ENCODE peak calls at places on chromosomes 13 and 19, in eight cellular contexts. Q is body of pancreas, H is AG09309, L is Caco-2, C is GM12865, J is IMR-90, K is progenitor cell of endocrine pancreas, F is RWPE1. Y is an unnamed sample.

GRCh38 chr19:44990459-44990858 is 10.8 kb upstream of the RELB start:
- DNase-seq in Q (no peak), H (no peak), L (no peak), C (no peak), J (no peak), K (no peak), F (no peak), Y (no peak)

GRCh38 chr19:29676586-29676985 is 11.3 kb downstream of the PLEKHF1 start:
- DNase-seq in Q (no peak), H (no peak), L (no peak), C (no peak), J (no peak), K (no peak), F (no peak), Y (no peak)

GRCh38 chr19:18846862-18847515 is 15.2 kb downstream of the UPF1 start:
- DNase-seq in Q (peak), H (peak), L (no peak), C (peak), J (peak), K (peak), F (peak), Y (peak)

GRCh38 chr13:79448413-79448812 is 32.5 kb upstream of the NDFIP2 start:
- DNase-seq in Q (no peak), H (no peak), L (no peak), C (peak), J (peak), K (no peak), F (no peak), Y (no peak)

GRCh38 chr13:110363009-110363408 is 55.9 kb downstream of the COL4A2 start:
- DNase-seq in Q (no peak), H (no peak), L (no peak), C (no peak), J (no peak), K (no peak), F (no peak), Y (no peak)

GRCh38 chr19:40553885-40554857 is 22.5 kb upstream of the SHKBP1 start:
- DNase-seq in Q (no peak), H (no peak), L (no peak), C (no peak), J (no peak), K (no peak), F (no peak), Y (no peak)

GRCh38 chr13:72431981-72432617 is 295.3 kb downstream of the MZT1 start:
- DNase-seq in Q (no peak), H (no peak), L (no peak), C (no peak), J (no peak), K (no peak), F (no peak), Y (no peak)

GRCh38 chr19:18053571-18054219 is 33.0 kb downstream of the IL12RB1 start:
- DNase-seq in Q (no peak), H (no peak), L (no peak), C (no peak), J (peak), K (no peak), F (no peak), Y (no peak)

GRCh38 chr13:36837354-36838092 is 18.5 kb downstream of the RFXAP start:
- DNase-seq in Q (no peak), H (no peak), L (no peak), C (no peak), J (no peak), K (no peak), F (no peak), Y (no peak)

GRCh38 chr13:40236566-40237168 is 429.8 kb downstream of the FOXO1 start:
- DNase-seq in Q (no peak), H (no peak), L (no peak), C (no peak), J (no peak), K (no peak), F (no peak), Y (no peak)

GRCh38 chr19:5624154-5624663 is 1.3 kb downstream of the SAFB start:
- DNase-seq in Q (peak), H (no peak), L (no peak), C (peak), J (peak), K (no peak), F (no peak), Y (no peak)

GRCh38 chr19:5623397-5624153 is 692 bp downstream of the SAFB start:
- DNase-seq in Q (no peak), H (no peak), L (no peak), C (peak), J (no peak), K (no peak), F (no peak), Y (no peak)

GRCh38 chr19:5627395-5627904 is 4.6 kb downstream of the SAFB start:
- DNase-seq in Q (no peak), H (no peak), L (no peak), C (peak), J (peak), K (no peak), F (no peak), Y (peak)

GRCh38 chr19:5624741-5625140 is 1.9 kb downstream of the SAFB start:
- DNase-seq in Q (no peak), H (no peak), L (no peak), C (no peak), J (no peak), K (no peak), F (no peak), Y (no peak)

GRCh38 chr19:5625641-5626040 is 2.8 kb downstream of the SAFB start:
- DNase-seq in Q (no peak), H (no peak), L (no peak), C (no peak), J (no peak), K (no peak), F (no peak), Y (no peak)
- TF ChIP-seq CTCF in Q (no peak), H (no peak), L (no peak), C (no peak), J (no peak), K (no peak), F (no peak), Y (no peak)

GRCh38 chr19:35781650-35782049 is 6.3 kb downstream of the ARHGAP33 start:
- DNase-seq in Q (no peak), H (no peak), L (no peak), C (no peak), J (no peak), K (no peak), F (no peak), Y (no peak)

GRCh38 chr19:35785087-35785627 is 9.8 kb downstream of the ARHGAP33 start:
- DNase-seq in Q (no peak), H (no peak), L (no peak), C (no peak), J (no peak), K (no peak), F (no peak), Y (no peak)

GRCh38 chr19:35782589-35782988 is 7.2 kb downstream of the ARHGAP33 start:
- DNase-seq in Q (no peak), H (no peak), L (no peak), C (no peak), J (no peak), K (no peak), F (no peak), Y (no peak)

GRCh38 chr19:35784401-35785086 is 9.2 kb downstream of the ARHGAP33 start:
- DNase-seq in Q (no peak), H (no peak), L (no peak), C (no peak), J (no peak), K (no peak), F (no peak), Y (no peak)

DNA sequence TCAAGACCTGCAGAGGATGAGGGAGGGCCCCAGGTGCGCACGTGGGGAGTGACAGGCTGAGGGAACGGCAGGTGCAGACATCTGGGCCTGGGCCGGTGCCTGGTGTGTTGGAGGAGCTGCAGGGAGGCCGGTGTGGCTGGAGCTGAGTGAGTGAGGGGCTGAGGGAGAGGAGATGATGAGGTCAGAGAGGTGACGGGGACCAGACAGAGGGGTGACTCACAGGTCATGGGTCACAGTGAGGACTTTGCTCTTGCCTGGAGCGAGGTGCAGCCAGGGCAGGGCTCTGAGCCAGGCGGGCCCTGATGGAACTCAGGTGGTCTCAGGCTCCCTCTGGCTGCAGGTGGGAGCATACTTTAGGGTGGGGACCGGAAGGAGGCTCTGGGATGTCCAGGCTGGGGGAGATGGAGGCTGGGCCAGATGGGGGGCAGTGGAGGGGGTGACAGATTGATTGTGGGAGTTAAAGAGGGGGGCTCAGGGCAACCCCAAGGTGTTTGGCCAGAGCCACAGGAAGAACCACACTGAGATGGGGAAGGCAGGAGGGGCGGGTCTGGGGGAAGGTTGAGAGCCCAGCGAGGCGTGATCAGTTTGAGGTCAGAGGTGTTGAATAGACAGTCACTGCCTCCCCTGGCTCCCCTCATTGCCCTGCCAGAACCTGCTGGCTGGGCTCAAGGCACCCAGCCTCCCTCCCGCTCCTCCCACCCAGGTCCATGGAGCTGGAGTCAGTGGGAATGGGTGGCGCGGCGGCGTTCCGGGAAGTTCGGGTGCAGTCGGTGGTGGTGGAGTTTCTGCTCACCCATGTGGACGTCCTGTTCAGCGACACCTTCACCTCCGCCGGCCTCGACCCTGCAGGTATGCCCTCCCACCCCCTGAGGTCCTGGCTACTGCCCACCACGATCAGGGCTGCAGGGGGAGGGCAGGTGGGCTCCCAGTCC is 8.4 kb downstream of the ARHGAP33 start:
- DNase-seq in Q (no peak), H (no peak), L (no peak), C (no peak), J (no peak), K (no peak), F (no peak), Y (no peak)
- TF ChIP-seq CTCF in Q (no peak), H (no peak), L (peak), C (no peak), J (no peak), K (no peak), F (no peak), Y (no peak)

DNA sequence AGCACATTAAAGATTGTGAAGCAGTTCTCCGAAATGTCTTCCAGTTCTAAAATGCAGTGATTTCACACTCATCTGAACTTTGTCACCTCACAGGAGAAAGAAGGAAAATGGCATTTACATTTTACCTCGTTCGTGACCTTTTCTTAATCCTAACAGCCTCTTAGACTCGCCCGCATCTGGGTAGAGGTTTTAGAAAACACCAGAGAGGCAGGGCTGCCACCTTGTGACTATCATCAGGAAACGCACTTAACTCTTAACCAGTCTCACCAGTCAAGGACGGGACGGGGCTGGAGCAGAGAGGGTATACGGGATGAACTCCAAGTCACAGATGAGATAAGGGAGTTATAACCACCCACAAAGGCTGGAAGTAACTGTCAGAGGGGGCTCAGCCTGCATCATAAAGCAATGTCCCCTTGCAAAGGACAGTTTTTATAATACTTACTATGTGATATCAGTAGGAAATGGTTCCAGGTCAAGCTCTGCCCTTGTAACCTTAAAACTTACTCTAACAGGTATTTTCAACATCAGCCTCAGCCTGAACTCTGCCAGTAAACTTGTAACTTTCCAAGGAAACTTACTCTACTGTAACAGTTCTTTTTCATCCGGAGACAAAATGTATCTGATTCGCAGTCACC is 8.6 kb upstream of the CEACAM6 start:
- DNase-seq in Q (peak), H (peak), L (peak), C (peak), J (peak), K (no peak), F (peak), Y (peak)
- TF ChIP-seq CTCF in Q (peak), H (peak), L (peak), C (peak), J (peak), K (peak), F (peak), Y (peak)

DNA sequence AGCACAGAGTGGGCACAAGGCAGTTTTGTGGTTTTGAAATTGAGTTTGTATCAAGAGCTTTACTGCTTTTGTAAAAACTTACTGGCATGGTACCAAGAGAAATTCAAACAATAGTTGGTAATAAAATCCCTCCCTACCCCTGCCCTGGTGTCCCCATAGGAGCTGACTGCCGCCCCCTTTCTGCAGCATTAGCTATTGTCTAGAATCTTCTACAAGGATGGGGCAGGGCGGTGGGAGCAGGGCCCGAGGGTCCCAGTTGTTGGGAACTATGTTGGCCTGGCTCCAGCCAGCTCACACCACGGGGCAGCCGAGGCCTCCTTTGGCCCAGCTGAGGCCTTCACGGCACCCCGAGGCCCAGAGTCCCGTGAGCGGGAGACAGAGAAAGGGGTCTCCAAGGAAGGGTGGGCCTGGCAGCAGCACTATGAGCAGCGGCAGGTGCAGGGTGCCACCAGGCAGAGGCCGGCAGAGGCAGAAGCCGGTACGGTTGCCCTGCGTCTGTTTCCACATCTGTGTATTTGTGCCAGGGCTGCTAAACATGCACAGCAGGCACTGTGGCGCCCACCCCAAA is 57.9 kb downstream of the KDM4B start:
- DNase-seq in Q (no peak), H (no peak), L (no peak), C (no peak), J (no peak), K (no peak), F (no peak), Y (no peak)
- TF ChIP-seq CTCF in Q (no peak), H (peak), L (peak), C (no peak), J (peak), K (no peak), F (no peak), Y (no peak)

GRCh38 chr19:33683881-33684549 is 62.3 kb downstream of the CHST8 start:
- DNase-seq in Q (peak), H (no peak), L (no peak), C (peak), J (peak), K (peak), F (peak), Y (no peak)
- TF ChIP-seq CTCF in Q (no peak), H (no peak), L (no peak), C (no peak), J (no peak), K (no peak), F (no peak), Y (no peak)

DNA sequence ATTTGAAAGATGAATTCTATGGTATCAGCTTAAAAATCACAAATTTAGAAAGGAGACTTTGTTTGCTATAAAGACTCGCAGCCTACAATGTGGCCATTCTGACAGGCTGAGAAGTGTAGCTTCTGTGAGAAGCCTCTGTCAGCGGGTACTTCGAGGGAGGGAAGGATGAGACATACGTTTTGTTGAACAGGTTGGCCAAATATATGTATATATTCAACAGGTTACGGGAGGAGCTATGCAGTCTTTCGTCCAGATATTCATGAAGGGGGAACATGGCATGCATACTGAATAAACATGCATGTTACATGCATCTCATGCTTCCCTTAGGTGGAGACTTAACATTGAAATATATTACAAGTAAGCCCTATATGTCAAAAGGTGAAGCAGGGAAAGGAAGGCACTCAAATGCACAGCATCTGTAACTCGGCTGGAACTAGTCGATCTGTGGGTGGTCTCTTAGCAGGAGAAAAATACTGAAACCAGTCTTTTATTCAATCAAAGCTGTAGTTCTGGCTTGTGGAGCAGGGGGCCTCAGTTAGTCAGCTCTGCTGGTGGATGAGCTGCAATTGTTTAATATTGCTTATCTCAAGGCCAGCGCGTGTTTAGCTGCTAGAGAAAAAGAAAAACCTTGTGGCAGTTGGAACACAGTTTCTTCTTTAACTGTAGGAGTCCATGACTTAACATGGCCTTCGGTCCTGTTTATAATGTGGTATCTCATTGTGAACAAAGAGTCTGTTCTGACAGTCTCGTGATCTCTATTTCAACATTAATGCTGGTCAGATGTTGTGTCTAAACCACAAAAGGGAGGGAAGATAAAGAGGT is 94.3 kb downstream of the FAM216B start:
- DNase-seq in Q (no peak), H (no peak), L (no peak), C (peak), J (peak), K (no peak), F (no peak), Y (no peak)
- TF ChIP-seq CTCF in Q (no peak), H (no peak), L (no peak), C (no peak), J (peak), K (peak), F (no peak), Y (no peak)

GRCh38 chr19:48192750-48193149 is 22.3 kb downstream of the ZSWIM9 start:
- DNase-seq in Q (no peak), H (no peak), L (peak), C (no peak), J (no peak), K (no peak), F (no peak), Y (no peak)

GRCh38 chr19:48186015-48186414 is 15.5 kb downstream of the ZSWIM9 start:
- DNase-seq in Q (no peak), H (no peak), L (no peak), C (no peak), J (no peak), K (no peak), F (no peak), Y (no peak)

GRCh38 chr19:48186541-48186991 is 16.1 kb downstream of the ZSWIM9 start:
- DNase-seq in Q (no peak), H (no peak), L (no peak), C (peak), J (no peak), K (no peak), F (no peak), Y (no peak)

GRCh38 chr19:48194041-48194871 is 23.8 kb downstream of the ZSWIM9 start:
- DNase-seq in Q (no peak), H (no peak), L (peak), C (peak), J (peak), K (no peak), F (no peak), Y (peak)

GRCh38 chr19:48190288-48191284 is 20.1 kb downstream of the ZSWIM9 start:
- DNase-seq in Q (peak), H (no peak), L (peak), C (no peak), J (peak), K (peak), F (peak), Y (peak)
- TF ChIP-seq CTCF in Q (peak), H (no peak), L (peak), C (no peak), J (peak), K (peak), F (no peak), Y (no peak)

DNA sequence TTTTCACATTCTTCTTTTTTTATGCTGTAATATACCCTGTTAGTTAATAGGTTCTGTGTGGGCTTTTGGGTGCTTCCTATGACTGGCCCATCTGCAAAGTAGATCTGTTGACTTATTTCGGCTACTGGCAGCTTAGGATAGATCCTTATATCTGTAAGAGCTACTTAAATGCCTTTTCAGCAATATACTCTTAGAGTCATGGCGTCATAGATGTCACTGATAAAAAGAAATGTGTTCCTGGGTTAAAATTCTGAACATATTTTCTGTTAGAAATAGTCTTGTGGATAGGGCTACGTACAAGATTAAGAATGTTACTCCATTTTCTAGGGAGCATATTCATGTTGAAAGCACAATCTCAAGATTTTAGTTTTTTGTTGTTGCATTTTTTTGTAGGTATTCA is 4.7 kb downstream of the AKAP11 start:
- DNase-seq in Q (no peak), H (no peak), L (no peak), C (peak), J (no peak), K (no peak), F (no peak), Y (no peak)
- TF ChIP-seq CTCF in Q (no peak), H (no peak), L (no peak), C (no peak), J (no peak), K (no peak), F (no peak), Y (no peak)

DNA sequence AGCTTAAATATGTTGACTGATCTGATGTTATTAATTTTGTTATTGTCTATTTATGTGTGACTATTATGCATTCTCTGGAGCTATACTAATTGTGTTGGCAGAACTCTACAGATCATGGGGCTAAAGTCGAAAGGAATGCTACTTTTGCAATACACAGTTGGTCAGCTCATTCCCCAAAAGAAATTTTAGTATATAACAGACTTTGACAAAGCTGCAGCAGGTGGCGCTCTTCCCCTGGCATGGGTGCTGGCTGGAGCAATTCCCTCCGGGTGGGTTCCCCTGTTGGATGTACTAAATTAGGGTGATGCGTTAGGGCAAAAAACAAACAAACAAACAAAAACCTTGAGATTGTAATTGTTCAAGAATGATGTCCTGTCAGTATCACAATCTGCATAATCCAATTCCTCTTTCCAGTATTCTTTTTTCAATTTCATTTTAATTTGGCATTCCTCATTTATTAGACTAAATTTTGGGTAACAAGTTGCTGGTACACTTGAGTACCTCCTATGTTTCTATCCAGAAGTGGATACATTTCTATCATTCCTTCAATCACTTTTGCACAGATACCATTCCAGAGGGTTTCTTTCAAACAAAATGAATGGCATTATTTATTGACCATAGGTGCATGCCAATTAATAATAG is 322.8 kb upstream of the EDNRB start:
- DNase-seq in Q (peak), H (no peak), L (peak), C (peak), J (peak), K (peak), F (peak), Y (peak)
- TF ChIP-seq CTCF in Q (no peak), H (peak), L (peak), C (peak), J (peak), K (peak), F (peak), Y (peak)

GRCh38 chr13:39012608-39013007 is 22.0 kb upstream of the STOML3 start:
- DNase-seq in Q (no peak), H (no peak), L (no peak), C (no peak), J (no peak), K (no peak), F (no peak), Y (no peak)
- TF ChIP-seq CTCF in Q (no peak), H (no peak), L (peak), C (no peak), J (peak), K (peak), F (no peak), Y (no peak)

Y was measured in GM10248.